ENCODE peak calls at places on chromosome 11, in nine cellular contexts. Z, J, L, K, R, X, H, P and W are unnamed samples.

GRCh38 chr11:47848636-47849155 is 546 bp upstream of the NUP160 start:
- DNase-seq in Z (no peak), J (no peak), L (no peak), K (no peak), R (no peak), X (peak; percentile 18), H (no peak), P (no peak), W (no peak)

GRCh38 chr11:41989800-41990380 is 530.4 kb upstream of the LRRC4C start:
- DNase-seq in Z (no peak), J (no peak), L (no peak), K (no peak), R (no peak), X (no peak), H (no peak), P (no peak), W (no peak)

GRCh38 chr11:94675788-94676187 is 92.4 kb upstream of the AMOTL1 start:
- DNase-seq in Z (no peak), J (no peak), L (no peak), K (no peak), R (no peak), X (no peak), H (no peak), P (no peak), W (no peak)

GRCh38 chr11:102603091-102603490 is 22.0 kb downstream of the MMP20 start:
- DNase-seq in Z (no peak), J (peak; percentile 27), L (peak; percentile 85), K (no peak), R (no peak), X (no peak), H (peak; percentile 22), P (no peak), W (peak; percentile 8)

GRCh38 chr11:81036168-81036870 is 1595.5 kb upstream of the TENM4 start:
- DNase-seq in Z (no peak), J (peak; percentile 32), L (no peak), K (no peak), R (no peak), X (no peak), H (no peak), P (no peak), W (no peak)

GRCh38 chr11:59615637-59616395 is at the start of gene OSBP:
- DNase-seq in Z (peak; percentile 100), J (peak; percentile 99), L (peak; percentile 100), K (peak; percentile 96), R (peak; percentile 100), X (peak; percentile 98), H (peak; percentile 100), P (peak; percentile 95), W (peak; percentile 100)

GRCh38 chr11:113026778-113027177 is 65.6 kb downstream of the NCAM1 start:
- DNase-seq in Z (no peak), J (no peak), L (no peak), K (no peak), R (no peak), X (no peak), H (no peak), P (no peak), W (no peak)

GRCh38 chr11:12410006-12410728 is 32.8 kb downstream of the PARVA start:
- DNase-seq in Z (no peak), J (no peak), L (peak; percentile 53), K (no peak), R (no peak), X (no peak), H (peak; percentile 63), P (no peak), W (no peak)

GRCh38 chr11:23991140-23991539 is 505.7 kb upstream of the LUZP2 start:
- DNase-seq in Z (peak; percentile 20), J (no peak), L (peak; percentile 65), K (no peak), R (no peak), X (no peak), H (peak; percentile 36), P (no peak), W (no peak)

GRCh38 chr11:72454791-72455190 is 20.5 kb upstream of the CLPB start:
- DNase-seq in Z (no peak), J (no peak), L (no peak), K (no peak), R (no peak), X (no peak), H (no peak), P (no peak), W (no peak)
- TF ChIP-seq CTCF in Z (no peak), J (peak; percentile 34), L (peak; percentile 32), K (no peak), R (no peak), X (no peak), H (peak; percentile 8), P (no peak), W (no peak)

GRCh38 chr11:22875869-22876473 is 15.7 kb upstream of the CCDC179 start:
- DNase-seq in Z (peak; percentile 56), J (peak; percentile 75), L (peak; percentile 87), K (peak; percentile 46), R (peak; percentile 84), X (peak; percentile 60), H (peak; percentile 82), P (peak; percentile 36), W (peak; percentile 59)
- TF ChIP-seq CTCF in Z (peak; percentile 64), J (peak; percentile 62), L (peak; percentile 66), K (peak; percentile 44), R (peak; percentile 57), X (peak; percentile 71), H (peak; percentile 79), P (peak; percentile 85), W (peak; percentile 65)

GRCh38 chr11:8383227-8383626 is 119.5 kb upstream of the LMO1 start:
- DNase-seq in Z (no peak), J (no peak), L (no peak), K (no peak), R (no peak), X (no peak), H (no peak), P (no peak), W (no peak)

GRCh38 chr11:8386134-8386864 is 122.6 kb upstream of the LMO1 start:
- DNase-seq in Z (no peak), J (no peak), L (no peak), K (no peak), R (peak; percentile 36), X (peak; percentile 50), H (no peak), P (no peak), W (no peak)

GRCh38 chr11:8383627-8384026 is 119.9 kb upstream of the LMO1 start:
- DNase-seq in Z (no peak), J (no peak), L (no peak), K (no peak), R (no peak), X (no peak), H (no peak), P (no peak), W (no peak)

GRCh38 chr11:8382436-8383053 is 118.9 kb upstream of the LMO1 start:
- DNase-seq in Z (no peak), J (no peak), L (peak; percentile 65), K (no peak), R (no peak), X (no peak), H (peak; percentile 54), P (no peak), W (no peak)

DNA sequence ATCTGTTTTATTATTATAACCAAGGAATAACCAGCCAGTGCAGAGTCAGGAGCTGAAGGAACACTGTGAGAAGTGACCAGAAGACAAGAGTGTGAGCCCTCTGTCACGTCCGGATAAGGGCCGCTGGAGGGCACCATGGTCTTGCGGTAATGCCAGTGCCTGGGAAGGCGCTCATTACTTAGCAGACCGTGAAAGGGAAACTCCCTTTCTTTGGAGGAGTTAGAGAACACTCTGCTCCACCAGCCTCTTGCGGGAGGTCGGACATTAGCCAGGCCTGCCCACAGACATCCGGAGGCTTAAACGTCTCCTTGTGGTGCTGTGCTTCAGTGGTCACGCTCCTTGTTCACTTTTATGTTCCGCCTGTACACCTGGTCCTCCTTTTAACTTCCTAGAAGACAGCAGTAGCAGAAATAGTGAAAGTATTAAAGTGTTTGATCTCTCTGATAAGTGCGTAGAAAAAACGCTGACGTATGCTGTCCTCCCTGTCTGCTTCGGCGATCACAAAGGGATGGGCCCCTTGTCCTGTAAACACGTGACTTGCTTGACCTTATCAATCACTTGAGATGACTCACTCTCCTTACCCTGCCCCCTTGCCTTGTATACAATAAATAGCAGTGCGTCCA is 120.6 kb upstream of the LMO1 start:
- DNase-seq in Z (no peak), J (peak; percentile 25), L (no peak), K (peak; percentile 35), R (peak; percentile 13), X (no peak), H (peak; percentile 6), P (no peak), W (no peak)
- TF ChIP-seq CTCF in Z (no peak), J (no peak), L (no peak), K (no peak), R (no peak), X (no peak), H (no peak), P (no peak), W (no peak)

GRCh38 chr11:120834686-120835225 is 189.1 kb upstream of the TBCEL start:
- DNase-seq in Z (no peak), J (no peak), L (no peak), K (no peak), R (no peak), X (no peak), H (no peak), P (no peak), W (no peak)
- TF ChIP-seq CTCF in Z (no peak), J (no peak), L (no peak), K (no peak), R (no peak), X (no peak), H (no peak), P (no peak), W (no peak)

GRCh38 chr11:68532719-68533369 is 72.3 kb downstream of the PPP6R3 start:
- DNase-seq in Z (no peak), J (peak; percentile 67), L (no peak), K (no peak), R (no peak), X (no peak), H (no peak), P (no peak), W (no peak)
- TF ChIP-seq CTCF in Z (no peak), J (no peak), L (no peak), K (no peak), R (no peak), X (no peak), H (no peak), P (no peak), W (no peak)

DNA sequence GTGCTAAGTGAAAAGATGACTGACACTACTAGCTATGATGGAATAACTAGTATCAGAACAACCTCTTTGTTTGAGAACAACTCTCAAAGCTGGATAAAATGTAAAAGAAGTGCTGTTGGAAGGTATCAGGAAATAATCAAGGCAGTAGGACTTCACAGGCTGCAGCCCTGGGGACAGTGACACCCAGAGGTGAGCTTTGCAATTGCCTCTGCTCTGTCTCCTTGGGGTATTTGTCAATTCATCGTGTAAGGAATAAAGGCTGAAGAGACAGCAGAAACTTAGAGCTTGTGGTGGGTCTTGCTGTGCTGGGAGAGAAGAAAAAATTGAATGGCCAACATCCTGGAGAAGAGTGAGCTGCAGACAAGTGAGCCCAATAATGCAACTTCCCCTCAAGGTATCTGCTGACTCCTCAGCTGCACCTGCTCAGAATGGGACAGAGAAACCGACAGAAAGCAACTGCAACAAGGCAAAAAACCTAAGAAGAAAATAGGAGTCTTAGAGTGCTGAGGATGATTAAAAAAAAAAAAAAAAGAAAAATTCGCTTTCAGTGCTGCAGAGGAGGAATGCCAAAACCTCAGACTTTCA is 141.1 kb downstream of the RCN1 start:
- DNase-seq in Z (no peak), J (peak; percentile 56), L (peak; percentile 16), K (no peak), R (peak; percentile 54), X (peak; percentile 32), H (peak; percentile 37), P (peak; percentile 56), W (no peak)
- TF ChIP-seq CTCF in Z (peak; percentile 42), J (peak; percentile 78), L (peak; percentile 76), K (peak; percentile 13), R (peak; percentile 80), X (peak; percentile 65), H (peak; percentile 75), P (peak; percentile 67), W (peak; percentile 68)

GRCh38 chr11:57340228-57340627 is 2.1 kb downstream of the P2RX3 start:
- DNase-seq in Z (no peak), J (peak; percentile 48), L (no peak), K (no peak), R (no peak), X (no peak), H (peak; percentile 42), P (peak; percentile 85), W (no peak)
- TF ChIP-seq CTCF in Z (peak; percentile 18), J (no peak), L (no peak), K (no peak), R (no peak), X (no peak), H (peak; percentile 5), P (no peak), W (peak; percentile 23)